ENCODE peak calls at places on chromosomes 4 and X, in nine cellular contexts. I is osteocyte; S is mucosa of descending colon; C is H9; R is A549; A is neural crest cell; N is keratinocyte; F is CD8-positive, alpha-beta T cell; L is GM13977. O is an unnamed sample.

GRCh38 chrX:69153060-69153730 is 12.1 kb downstream of the PJA1 start:
- DNase-seq in I (peak), S (no peak), C (peak), R (no peak), A (peak), N (no peak), F (no peak), L (no peak), O (no peak)

GRCh38 chr4:7518871-7519637 is 84.3 kb upstream of the PSAPL1 start:
- DNase-seq in I (no peak), S (no peak), C (no peak), R (no peak), A (no peak), N (no peak), F (no peak), L (no peak), O (no peak)

GRCh38 chr4:39085891-39086290 is 23.9 kb downstream of the KLHL5 start:
- DNase-seq in I (no peak), S (no peak), C (no peak), R (no peak), A (no peak), N (no peak), F (no peak), L (no peak), O (no peak)

GRCh38 chr4:41257257-41257900 is 651 bp downstream of the UCHL1 start:
- DNase-seq in I (peak), S (peak), C (peak), R (peak), A (peak), N (no peak), F (no peak), L (peak), O (no peak)

GRCh38 chr4:147118523-147118922 is 172.9 kb upstream of the TTC29 start:
- DNase-seq in I (no peak), S (no peak), C (no peak), R (no peak), A (no peak), N (no peak), F (no peak), L (peak), O (no peak)

GRCh38 chrX:51759055-51759454 is 15.8 kb downstream of the GSPT2 start:
- DNase-seq in I (no peak), S (no peak), C (no peak), R (no peak), A (no peak), N (no peak), F (no peak), L (no peak), O (no peak)

GRCh38 chr4:186104895-186105720 is 604 bp downstream of the FAM149A start:
- DNase-seq in I (no peak), S (peak), C (peak), R (no peak), A (peak), N (no peak), F (no peak), L (peak), O (no peak)

GRCh38 chr4:78569291-78569821 is 17.8 kb downstream of the ANXA3 start:
- DNase-seq in I (no peak), S (no peak), C (no peak), R (peak), A (no peak), N (peak), F (no peak), L (no peak), O (no peak)

GRCh38 chr4:154004859-154005520 is 216.1 kb upstream of the SFRP2 start:
- DNase-seq in I (no peak), S (no peak), C (no peak), R (no peak), A (no peak), N (no peak), F (no peak), L (no peak), O (no peak)

GRCh38 chr4:148780426-148781005 is 338.3 kb upstream of the NR3C2 start:
- DNase-seq in I (no peak), S (no peak), C (no peak), R (no peak), A (no peak), N (no peak), F (no peak), L (no peak), O (no peak)

GRCh38 chrX:134236690-134237362 is at the start of gene CCDC160:
- DNase-seq in I (peak), S (peak), C (peak), R (peak), A (peak), N (no peak), F (no peak), L (peak), O (no peak)

GRCh38 chr4:21136231-21136630 is 436.0 kb downstream of the PACRGL start:
- DNase-seq in I (no peak), S (no peak), C (no peak), R (no peak), A (no peak), N (no peak), F (no peak), L (no peak), O (no peak)

DNA sequence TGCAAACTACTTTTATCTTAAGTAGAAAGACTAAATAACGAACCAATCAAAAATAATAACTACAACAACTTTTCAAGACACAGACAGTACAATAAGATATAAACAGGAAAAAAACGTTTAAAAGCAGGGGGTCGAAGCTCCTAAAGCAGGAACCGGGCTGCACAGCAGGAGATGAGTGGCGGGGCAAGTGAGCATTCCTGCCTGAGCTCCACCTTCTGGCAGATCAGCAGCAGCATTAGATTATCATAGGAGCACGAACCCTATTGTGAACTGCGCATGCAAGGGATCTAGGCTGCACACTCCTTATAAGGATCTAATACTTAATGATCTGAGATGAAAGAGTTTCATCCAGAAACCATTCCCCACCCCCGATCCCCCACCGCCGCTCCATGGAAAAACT is 146.2 kb downstream of the TEX11 start:
- DNase-seq in I (peak), S (no peak), C (no peak), R (peak), A (no peak), N (no peak), F (no peak), L (no peak), O (no peak)
- TF ChIP-seq CTCF in I (no peak), S (no peak), C (no peak), R (no peak), A (no peak), N (no peak), F (no peak), L (no peak), O (no peak)

GRCh38 chrX:49075347-49075746 is 1.5 kb upstream of the PRAF2 start:
- DNase-seq in I (no peak), S (no peak), C (no peak), R (no peak), A (no peak), N (no peak), F (no peak), L (no peak), O (no peak)

GRCh38 chrX:49071877-49072711 is 1.7 kb downstream of the PRAF2 start:
- DNase-seq in I (no peak), S (peak), C (peak), R (no peak), A (no peak), N (no peak), F (no peak), L (no peak), O (no peak)

GRCh38 chrX:49073641-49074575 is at the start of gene PRAF2:
- DNase-seq in I (peak), S (peak), C (peak), R (peak), A (peak), N (peak), F (peak), L (peak), O (peak)

GRCh38 chrX:49070988-49071387 is 2.8 kb downstream of the PRAF2 start:
- DNase-seq in I (no peak), S (no peak), C (no peak), R (no peak), A (no peak), N (no peak), F (no peak), L (no peak), O (no peak)

DNA sequence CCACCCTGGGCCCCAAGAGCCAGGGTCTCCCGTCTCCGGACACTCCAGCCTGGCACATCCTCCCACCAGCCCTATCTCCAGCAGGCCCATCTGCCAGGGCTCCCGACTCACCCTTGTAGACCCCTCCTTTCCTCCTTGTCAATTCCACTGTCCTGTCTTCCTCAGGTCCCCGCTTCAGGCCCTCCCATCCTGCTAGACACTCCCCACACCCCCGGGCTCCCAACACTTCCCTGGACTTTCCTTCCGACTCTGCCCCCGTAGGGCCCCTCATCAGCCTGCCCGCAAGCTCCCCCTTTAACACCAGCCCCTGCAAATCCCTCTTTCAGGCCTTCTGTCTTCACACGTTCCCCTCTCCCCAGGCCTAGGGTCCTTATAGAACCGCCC is 1.1 kb downstream of the PRAF2 start:
- DNase-seq in I (no peak), S (no peak), C (no peak), R (no peak), A (no peak), N (no peak), F (no peak), L (no peak), O (no peak)
- TF ChIP-seq CTCF in I (no peak), S (no peak), C (no peak), R (no peak), A (no peak), N (no peak), F (no peak), L (no peak), O (no peak)

GRCh38 chr4:182483685-182484084 is 240.5 kb downstream of the TENM3 start:
- DNase-seq in I (no peak), S (no peak), C (no peak), R (no peak), A (no peak), N (no peak), F (no peak), L (no peak), O (no peak)

GRCh38 chr4:182475539-182475938 is 232.3 kb downstream of the TENM3 start:
- DNase-seq in I (no peak), S (no peak), C (no peak), R (no peak), A (no peak), N (no peak), F (no peak), L (no peak), O (no peak)

DNA sequence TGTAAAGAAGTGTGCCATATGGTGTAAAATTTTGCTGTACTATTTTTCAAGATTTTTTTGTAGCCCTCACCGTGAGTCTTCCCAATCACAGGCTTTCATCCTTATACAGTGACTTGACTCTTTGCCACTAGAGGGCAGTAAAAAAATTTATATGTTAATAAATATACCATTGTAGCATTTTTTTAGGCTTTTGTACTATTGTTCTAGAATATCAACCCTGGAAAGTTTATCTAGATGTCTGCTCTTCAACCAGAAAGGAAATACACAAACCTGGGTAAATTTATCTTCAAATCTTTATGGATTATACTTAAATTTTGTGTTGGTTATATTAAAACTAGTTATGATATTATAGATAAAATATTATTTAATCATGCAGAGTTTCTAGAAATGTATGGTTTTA is 235.3 kb downstream of the TENM3 start:
- DNase-seq in I (no peak), S (no peak), C (no peak), R (peak), A (no peak), N (no peak), F (no peak), L (peak), O (no peak)
- TF ChIP-seq CTCF in I (peak), S (no peak), C (peak), R (peak), A (peak), N (peak), F (peak), L (peak), O (no peak)

GRCh38 chr4:1018147-1019020 is 7.0 kb downstream of the FGFRL1 start:
- DNase-seq in I (no peak), S (no peak), C (no peak), R (no peak), A (no peak), N (no peak), F (no peak), L (no peak), O (no peak)

GRCh38 chr4:1015179-1015578 is 3.8 kb downstream of the FGFRL1 start:
- DNase-seq in I (no peak), S (no peak), C (no peak), R (no peak), A (peak), N (no peak), F (no peak), L (no peak), O (no peak)

GRCh38 chr4:1015746-1016145 is 4.3 kb downstream of the FGFRL1 start:
- DNase-seq in I (no peak), S (no peak), C (no peak), R (no peak), A (no peak), N (no peak), F (no peak), L (no peak), O (no peak)

GRCh38 chr4:1017706-1018105 is 6.3 kb downstream of the FGFRL1 start:
- DNase-seq in I (no peak), S (no peak), C (no peak), R (no peak), A (no peak), N (no peak), F (no peak), L (no peak), O (no peak)

DNA sequence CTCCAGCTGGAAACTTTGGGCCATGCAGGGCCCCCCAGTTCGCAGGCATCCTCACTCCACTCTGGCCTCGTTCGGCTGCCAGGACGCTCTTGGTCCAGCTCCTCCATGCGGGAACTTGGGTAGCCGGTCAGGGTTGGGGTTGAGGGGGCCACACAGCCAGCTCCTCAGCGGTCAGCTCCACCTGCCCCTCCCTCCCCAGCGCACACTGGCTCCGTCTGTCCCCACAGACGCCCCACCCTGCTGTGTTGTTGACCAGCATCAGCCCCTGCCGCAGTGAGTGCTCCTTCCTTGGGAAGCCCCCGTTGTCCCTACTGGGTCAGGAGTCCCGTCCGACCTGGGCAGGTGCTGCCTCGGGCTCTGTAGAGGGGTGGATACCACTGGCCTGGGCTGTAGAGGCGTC is 5.8 kb downstream of the FGFRL1 start:
- DNase-seq in I (no peak), S (no peak), C (no peak), R (no peak), A (no peak), N (no peak), F (no peak), L (no peak), O (no peak)
- TF ChIP-seq CTCF in I (no peak), S (no peak), C (no peak), R (no peak), A (no peak), N (no peak), F (no peak), L (no peak), O (no peak)

DNA sequence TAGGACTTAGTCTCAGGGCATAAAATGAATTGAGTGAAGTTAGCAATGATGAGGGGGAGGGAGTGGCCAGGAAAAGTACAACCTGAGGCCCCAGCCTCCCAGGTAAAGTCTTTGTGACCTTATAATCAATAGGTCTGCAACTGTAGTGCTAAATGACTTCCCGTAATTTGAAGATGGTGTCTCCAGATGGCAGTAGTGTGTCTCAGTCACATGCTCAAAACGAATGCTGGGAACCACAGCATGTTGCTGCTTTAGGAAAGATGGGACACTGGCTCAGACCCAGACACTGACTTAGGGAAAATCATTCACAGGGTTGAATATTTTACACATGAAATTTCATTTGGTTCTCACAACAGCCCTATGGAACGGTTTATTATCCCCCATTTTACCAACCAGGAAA is 10.3 kb downstream of the SRPX2 start:
- DNase-seq in I (no peak), S (no peak), C (peak), R (peak), A (no peak), N (no peak), F (no peak), L (no peak), O (no peak)
- TF ChIP-seq CTCF in I (peak), S (no peak), C (peak), R (peak), A (no peak), N (peak), F (no peak), L (peak), O (no peak)